ENCODE peak calls at places on chromosomes 3 and 15, in nine cellular contexts. E is lower leg skin, B is body of pancreas, N is breast epithelium, A is A549, R is heart left ventricle, T is suprapubic skin, I is vagina, S is tibial nerve. Z is an unnamed sample.

GRCh38 chr15:48486228-48486627 is 155.0 kb downstream of the DUT start:
- DNase-seq in E (no peak), B (no peak), N (no peak), A (no peak), R (no peak), T (no peak), I (no peak), S (no peak), Z (no peak)

GRCh38 chr15:86645861-86646393 is 566.3 kb downstream of the AGBL1 start:
- DNase-seq in E (no peak), B (no peak), N (no peak), A (no peak), R (no peak), T (no peak), I (no peak), S (no peak), Z (no peak)

GRCh38 chr15:75177360-75178071 is 24.2 kb upstream of the C15orf39 start:
- DNase-seq in E (no peak), B (no peak), N (no peak), A (no peak), R (no peak), T (no peak), I (no peak), S (no peak), Z (no peak)

GRCh38 chr15:90818251-90819210 is 49.9 kb upstream of the FURIN start:
- DNase-seq in E (no peak), B (peak), N (no peak), A (no peak), R (no peak), T (no peak), I (no peak), S (no peak), Z (no peak)

GRCh38 chr3:13015286-13016082 is 57.7 kb downstream of the IQSEC1 start:
- DNase-seq in E (no peak), B (no peak), N (peak), A (no peak), R (peak), T (no peak), I (no peak), S (no peak), Z (no peak)

GRCh38 chr3:68424796-68425460 is 507.4 kb downstream of the TAFA4 start:
- DNase-seq in E (no peak), B (no peak), N (no peak), A (no peak), R (no peak), T (no peak), I (no peak), S (no peak), Z (no peak)

GRCh38 chr15:25181290-25182097 is 226.7 kb downstream of the SNRPN start:
- DNase-seq in E (peak), B (peak), N (peak), A (no peak), R (no peak), T (peak), I (peak), S (no peak), Z (no peak)

GRCh38 chr15:63287109-63287508 is 9.7 kb downstream of the APH1B start:
- DNase-seq in E (no peak), B (no peak), N (no peak), A (no peak), R (no peak), T (no peak), I (no peak), S (no peak), Z (no peak)

GRCh38 chr15:77582763-77583162 is 49.9 kb downstream of the LINGO1 start:
- DNase-seq in E (no peak), B (no peak), N (no peak), A (no peak), R (no peak), T (no peak), I (no peak), S (no peak), Z (no peak)

GRCh38 chr15:34726407-34727100 is 28.2 kb downstream of the GJD2 start:
- DNase-seq in E (no peak), B (no peak), N (no peak), A (no peak), R (no peak), T (no peak), I (no peak), S (no peak), Z (no peak)

GRCh38 chr15:58546066-58546591 is 114.3 kb downstream of the LIPC start:
- DNase-seq in E (peak), B (no peak), N (no peak), A (no peak), R (no peak), T (no peak), I (no peak), S (no peak), Z (no peak)

GRCh38 chr3:43764471-43764870 is 73.7 kb downstream of the ABHD5 start:
- DNase-seq in E (no peak), B (no peak), N (no peak), A (no peak), R (no peak), T (no peak), I (no peak), S (no peak), Z (no peak)

GRCh38 chr3:66407281-66408218 is 93.3 kb downstream of the LRIG1 start:
- DNase-seq in E (peak), B (peak), N (peak), A (peak), R (peak), T (no peak), I (no peak), S (peak), Z (peak)

GRCh38 chr3:52403271-52403841 is 41.5 kb downstream of the SEMA3G start:
- DNase-seq in E (peak), B (no peak), N (no peak), A (no peak), R (peak), T (no peak), I (no peak), S (no peak), Z (no peak)

GRCh38 chr15:85950101-85950500 is 129.6 kb upstream of the AGBL1 start:
- DNase-seq in E (no peak), B (no peak), N (no peak), A (no peak), R (peak), T (no peak), I (no peak), S (no peak), Z (no peak)

GRCh38 chr3:31223278-31223677 is 309.4 kb upstream of the STT3B start:
- DNase-seq in E (no peak), B (no peak), N (no peak), A (no peak), R (no peak), T (no peak), I (no peak), S (no peak), Z (no peak)

GRCh38 chr15:22949074-22949547 is 31.1 kb downstream of the CYFIP1 start:
- DNase-seq in E (no peak), B (no peak), N (no peak), A (no peak), R (peak), T (no peak), I (no peak), S (peak), Z (peak)

GRCh38 chr3:60045686-60046085 is 995.9 kb upstream of the CFAP20DC start:
- DNase-seq in E (no peak), B (no peak), N (no peak), A (no peak), R (no peak), T (no peak), I (no peak), S (no peak), Z (no peak)

GRCh38 chr3:182650568-182651128 is 142.7 kb upstream of the ATP11B start:
- DNase-seq in E (no peak), B (no peak), N (no peak), A (no peak), R (no peak), T (no peak), I (no peak), S (no peak), Z (no peak)

GRCh38 chr15:77607111-77607893 is 25.4 kb downstream of the LINGO1 start:
- DNase-seq in E (no peak), B (no peak), N (no peak), A (no peak), R (peak), T (no peak), I (no peak), S (no peak), Z (peak)

GRCh38 chr3:17195192-17195611 is 310.4 kb downstream of the PLCL2 start:
- DNase-seq in E (no peak), B (peak), N (no peak), A (no peak), R (no peak), T (no peak), I (no peak), S (no peak), Z (no peak)

GRCh38 chr15:71651750-71652186 is 158.6 kb upstream of the NR2E3 start:
- DNase-seq in E (no peak), B (no peak), N (no peak), A (peak), R (no peak), T (no peak), I (no peak), S (no peak), Z (peak)

GRCh38 chr3:27720899-27721716 is 1.0 kb downstream of the EOMES start:
- DNase-seq in E (no peak), B (peak), N (no peak), A (peak), R (no peak), T (no peak), I (no peak), S (no peak), Z (no peak)

DNA sequence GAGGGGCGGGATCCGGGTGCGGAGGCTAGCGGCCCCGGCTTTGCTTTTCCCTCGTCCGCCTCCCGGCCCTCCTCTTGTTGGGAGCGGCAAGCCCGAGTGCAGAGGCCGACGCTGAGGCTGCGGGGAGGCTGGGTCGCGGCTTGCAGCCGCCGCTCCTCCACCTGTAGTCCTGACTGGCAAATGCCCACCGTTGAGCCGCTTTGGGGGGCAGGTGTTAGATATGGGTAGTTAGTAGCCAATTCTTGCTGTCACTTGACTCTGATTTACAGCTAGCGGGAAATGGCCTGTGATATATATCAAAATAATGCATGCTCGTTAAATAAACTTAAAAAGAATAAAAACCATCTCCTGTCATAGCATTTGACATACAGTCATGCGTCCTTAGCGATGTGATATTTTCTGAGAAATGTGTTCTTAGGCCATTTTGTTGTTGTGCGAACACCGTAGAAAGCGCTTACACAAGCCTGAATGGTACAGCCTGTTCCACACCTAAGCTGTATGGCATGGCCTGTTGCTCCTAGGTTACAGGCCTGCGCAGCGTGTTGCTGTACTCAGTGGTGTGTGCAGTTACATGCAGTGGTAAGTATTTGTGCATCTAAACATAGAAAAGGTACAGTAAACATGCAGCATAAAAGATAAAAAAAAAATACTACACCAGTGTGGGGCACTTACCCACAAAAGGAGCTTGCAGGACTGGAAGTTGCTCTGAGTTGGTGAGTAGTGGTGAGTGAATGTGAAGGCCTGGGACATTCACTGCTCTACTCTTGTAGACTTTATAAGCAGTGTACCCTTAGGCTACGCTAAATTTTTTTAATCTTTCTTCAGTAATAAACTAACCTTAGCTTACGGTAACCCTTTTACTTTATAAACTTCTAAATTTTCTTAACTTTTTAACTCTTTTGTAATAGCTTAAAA is 873 bp downstream of the CAPN7 start:
- DNase-seq in E (no peak), B (peak), N (peak), A (peak), R (peak), T (no peak), I (no peak), S (no peak), Z (peak)
- TF ChIP-seq POLR2A in E (no peak), B (no peak), N (no peak), A (no peak), R (no peak), T (no peak), I (no peak), S (no peak), Z (no peak)

GRCh38 chr15:51737538-51738305 is at the start of gene LYSMD2:
- DNase-seq in E (peak), B (peak), N (peak), A (peak), R (peak), T (peak), I (peak), S (peak), Z (peak)
- TF ChIP-seq POLR2A in E (no peak), B (peak), N (no peak), A (peak), R (no peak), T (no peak), I (peak), S (no peak), Z (peak)

DNA sequence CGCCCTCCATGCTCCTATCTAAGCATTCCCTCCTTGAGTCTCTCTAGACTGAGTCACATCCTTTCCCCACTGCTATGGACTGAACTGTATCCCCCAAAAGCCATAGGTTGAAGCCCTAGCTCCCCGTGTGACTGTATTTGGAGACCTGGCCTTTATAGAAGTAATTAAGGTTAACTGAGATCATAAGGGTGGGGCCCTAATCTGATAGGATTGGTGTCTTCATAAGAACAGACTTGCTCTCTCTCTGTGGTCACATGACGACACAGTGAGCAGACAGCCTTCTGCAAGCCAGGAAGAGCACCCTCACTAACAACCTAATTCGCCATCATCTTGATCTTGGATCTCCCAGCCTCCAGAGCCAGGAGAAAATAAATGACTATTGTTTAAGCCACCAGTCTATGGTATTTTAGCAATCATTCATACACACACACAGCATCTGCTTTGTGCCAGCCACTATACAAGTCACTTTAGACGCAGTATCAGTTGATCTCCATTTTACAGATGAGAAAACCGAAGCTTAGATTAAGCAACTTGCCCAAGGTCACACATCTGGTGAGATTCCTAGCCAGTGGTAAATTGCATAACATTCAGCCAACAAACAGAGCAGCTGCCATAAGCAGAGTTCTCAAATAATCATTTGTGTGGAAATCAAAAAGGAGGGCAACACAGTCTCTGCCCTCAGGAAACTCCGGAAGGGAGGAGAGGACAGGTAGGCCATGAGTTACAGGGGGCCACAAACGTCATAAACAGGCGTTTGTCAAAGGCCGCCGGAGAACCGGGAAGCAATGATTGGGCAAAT is 66.3 kb upstream of the HES1 start:
- DNase-seq in E (no peak), B (no peak), N (no peak), A (no peak), R (no peak), T (no peak), I (no peak), S (no peak), Z (no peak)
- TF ChIP-seq POLR2A in E (no peak), B (no peak), N (no peak), A (no peak), R (no peak), T (no peak), I (no peak), S (no peak), Z (no peak)

GRCh38 chr3:23945903-23946751 is 1.0 kb downstream of the NR1D2 start:
- DNase-seq in E (peak), B (peak), N (peak), A (peak), R (peak), T (peak), I (no peak), S (peak), Z (peak)

GRCh38 chr3:23944007-23944760 is 902 bp upstream of the NR1D2 start:
- DNase-seq in E (no peak), B (no peak), N (no peak), A (no peak), R (no peak), T (no peak), I (no peak), S (no peak), Z (no peak)

GRCh38 chr3:23942546-23942945 is 2.5 kb upstream of the NR1D2 start:
- DNase-seq in E (no peak), B (no peak), N (no peak), A (no peak), R (no peak), T (no peak), I (no peak), S (no peak), Z (no peak)

GRCh38 chr3:23945653-23945902 is 492 bp downstream of the NR1D2 start:
- DNase-seq in E (no peak), B (no peak), N (no peak), A (no peak), R (no peak), T (no peak), I (no peak), S (no peak), Z (no peak)

DNA sequence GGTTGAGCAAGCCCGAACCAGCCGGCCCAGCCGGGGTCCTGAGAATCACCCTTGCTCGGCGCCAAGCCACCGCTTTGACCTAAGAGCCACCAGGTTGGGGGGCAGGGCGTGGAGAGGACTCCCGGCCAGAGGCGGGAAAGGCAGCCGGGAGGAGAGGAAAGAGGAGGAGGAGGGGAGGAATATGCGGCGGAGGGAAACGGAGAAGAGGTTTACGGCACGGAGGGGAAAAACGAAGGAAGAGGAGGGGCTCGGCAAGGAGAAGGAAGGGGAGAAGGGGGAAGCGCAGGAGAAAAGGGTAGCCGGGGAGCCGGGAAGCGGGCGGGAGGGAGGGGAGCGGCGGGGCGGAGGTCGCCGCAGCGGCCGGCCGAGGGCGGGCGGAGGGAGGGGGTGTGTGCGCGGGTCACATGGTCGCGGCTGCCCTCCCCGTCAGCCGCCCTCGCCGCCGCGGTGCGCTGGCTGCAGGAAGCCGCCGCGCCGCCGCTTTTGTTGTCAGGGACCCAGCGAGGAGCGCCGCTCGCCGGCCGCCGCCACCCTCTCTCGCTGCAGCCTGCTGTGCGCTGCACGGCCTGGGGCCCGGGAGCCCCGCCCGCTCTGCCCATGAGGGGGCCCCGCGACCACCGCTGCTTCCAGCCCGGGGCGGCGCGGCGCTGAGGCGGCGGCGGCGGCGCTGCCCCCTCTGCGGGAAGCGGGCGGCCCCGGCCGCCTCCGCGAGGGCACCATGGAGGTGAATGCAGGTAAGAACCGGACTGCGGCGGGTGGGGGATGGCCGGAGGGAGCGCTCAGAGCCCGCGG is at the start of gene NR1D2:
- DNase-seq in E (peak), B (peak), N (peak), A (peak), R (peak), T (peak), I (no peak), S (peak), Z (peak)
- TF ChIP-seq POLR2A in E (no peak), B (peak), N (no peak), A (no peak), R (no peak), T (peak), I (peak), S (peak), Z (peak)

DNA sequence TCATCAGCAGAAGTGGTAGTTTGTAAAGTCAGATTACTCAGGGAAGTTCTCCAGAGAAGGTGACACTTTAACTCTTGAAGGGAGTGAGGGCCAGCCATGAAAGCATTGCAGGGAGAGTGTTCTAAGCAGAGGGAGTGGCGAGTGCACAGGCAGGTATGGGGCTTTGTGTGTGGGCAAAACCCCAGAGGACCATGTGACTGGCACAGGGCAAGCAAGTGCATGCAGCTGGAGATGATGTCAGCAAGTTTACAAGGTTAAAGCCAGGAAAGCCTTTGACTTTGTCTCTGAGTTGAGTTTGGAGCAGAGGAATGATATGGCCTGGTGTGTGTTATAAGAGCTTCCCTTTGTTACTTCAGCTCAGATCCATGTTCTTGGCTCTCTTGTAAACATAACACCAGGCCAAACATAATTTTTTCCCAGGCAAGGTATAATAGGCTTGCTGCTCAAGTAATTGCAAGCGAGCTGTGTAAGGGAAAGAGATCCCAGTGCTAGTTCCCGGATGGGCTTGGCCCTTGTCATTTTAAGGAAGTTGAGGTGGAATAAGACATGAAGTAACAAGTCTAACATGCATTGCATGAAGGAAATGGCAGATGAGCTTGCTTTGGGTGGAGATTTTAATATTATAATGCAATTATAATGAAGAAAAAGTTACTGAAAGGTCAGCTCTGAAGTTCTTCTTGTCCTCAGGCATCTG is 341.1 kb upstream of the LRRC3B start:
- DNase-seq in E (no peak), B (peak), N (no peak), A (no peak), R (no peak), T (no peak), I (no peak), S (no peak), Z (no peak)
- TF ChIP-seq POLR2A in E (no peak), B (no peak), N (no peak), A (no peak), R (no peak), T (no peak), I (no peak), S (no peak), Z (no peak)

GRCh38 chr3:23810342-23811116 is 4.8 kb downstream of the UBE2E1 start:
- DNase-seq in E (peak), B (peak), N (peak), A (peak), R (peak), T (peak), I (no peak), S (peak), Z (peak)
- TF ChIP-seq POLR2A in E (no peak), B (peak), N (no peak), A (peak), R (no peak), T (no peak), I (no peak), S (no peak), Z (no peak)

Z was measured in H54.